ENCODE peak calls at places on chromosomes 12 and 14, in seven cellular contexts. One of them, this sample, is unnamed.

GRCh38 chr12:86228656-86229055 is 27.5 kb downstream of the MGAT4C start:
- DNase-seq in activated CD4-positive, alpha-beta T cell treated with anti-CD3 and anti-CD28 coated beads, Interleukin-2, amount 10 ng/mL, durations not matched to agents 7 days and 5 days: no peak
- DNase-seq in NCI-H460: no peak
- DNase-seq in DMS53: peak
- DNase-seq in RWPE1: no peak
- DNase-seq in stimulated activated CD8-positive, alpha-beta memory T cell treated with anti-CD3 and anti-CD28 coated beads, Interleukin-12 subunit alpha, Interleukin-12 subunit beta, amount 100 ng/mL, for 4 hours: no peak
- DNase-seq in iris pigment epithelial cell: peak
- DNase-seq in this sample: no peak

GRCh38 chr12:99154264-99154982 is 493.1 kb upstream of the GARIN6 start:
- DNase-seq in stimulated activated CD8-positive, alpha-beta memory T cell treated with anti-CD3 and anti-CD28 coated beads, Interleukin-12 subunit alpha, Interleukin-12 subunit beta, amount 100 ng/mL, for 4 hours: no peak
- DNase-seq in NCI-H460: no peak
- DNase-seq in iris pigment epithelial cell: no peak
- DNase-seq in RWPE1: no peak
- DNase-seq in activated CD4-positive, alpha-beta T cell treated with anti-CD3 and anti-CD28 coated beads, Interleukin-2, amount 10 ng/mL, durations not matched to agents 7 days and 5 days: no peak
- DNase-seq in DMS53: no peak
- DNase-seq in this sample: no peak

GRCh38 chr14:28744126-28744525 is 22.5 kb upstream of the FOXG1 start:
- DNase-seq in activated CD4-positive, alpha-beta T cell treated with anti-CD3 and anti-CD28 coated beads, Interleukin-2, amount 10 ng/mL, durations not matched to agents 7 days and 5 days: no peak
- DNase-seq in RWPE1: peak
- DNase-seq in iris pigment epithelial cell: no peak
- DNase-seq in NCI-H460: no peak
- DNase-seq in DMS53: peak
- DNase-seq in stimulated activated CD8-positive, alpha-beta memory T cell treated with anti-CD3 and anti-CD28 coated beads, Interleukin-12 subunit alpha, Interleukin-12 subunit beta, amount 100 ng/mL, for 4 hours: no peak
- DNase-seq in this sample: no peak

GRCh38 chr14:68977741-68978549 is 1.2 kb downstream of the ACTN1 start:
- DNase-seq in DMS53: peak
- DNase-seq in RWPE1: peak
- DNase-seq in stimulated activated CD8-positive, alpha-beta memory T cell treated with anti-CD3 and anti-CD28 coated beads, Interleukin-12 subunit alpha, Interleukin-12 subunit beta, amount 100 ng/mL, for 4 hours: peak
- DNase-seq in activated CD4-positive, alpha-beta T cell treated with anti-CD3 and anti-CD28 coated beads, Interleukin-2, amount 10 ng/mL, durations not matched to agents 7 days and 5 days: peak
- DNase-seq in iris pigment epithelial cell: peak
- DNase-seq in NCI-H460: peak
- DNase-seq in this sample: peak

GRCh38 chr12:119938049-119938667 is 50.9 kb upstream of the BICDL1 start:
- DNase-seq in activated CD4-positive, alpha-beta T cell treated with anti-CD3 and anti-CD28 coated beads, Interleukin-2, amount 10 ng/mL, durations not matched to agents 7 days and 5 days: peak
- DNase-seq in DMS53: peak
- DNase-seq in iris pigment epithelial cell: peak
- DNase-seq in NCI-H460: peak
- DNase-seq in stimulated activated CD8-positive, alpha-beta memory T cell treated with anti-CD3 and anti-CD28 coated beads, Interleukin-12 subunit alpha, Interleukin-12 subunit beta, amount 100 ng/mL, for 4 hours: peak
- DNase-seq in RWPE1: peak
- DNase-seq in this sample: peak

GRCh38 chr14:60346706-60347105 is 97.7 kb downstream of the PPM1A start:
- DNase-seq in activated CD4-positive, alpha-beta T cell treated with anti-CD3 and anti-CD28 coated beads, Interleukin-2, amount 10 ng/mL, durations not matched to agents 7 days and 5 days: no peak
- DNase-seq in stimulated activated CD8-positive, alpha-beta memory T cell treated with anti-CD3 and anti-CD28 coated beads, Interleukin-12 subunit alpha, Interleukin-12 subunit beta, amount 100 ng/mL, for 4 hours: no peak
- DNase-seq in NCI-H460: no peak
- DNase-seq in iris pigment epithelial cell: peak
- DNase-seq in DMS53: no peak
- DNase-seq in RWPE1: no peak
- DNase-seq in this sample: no peak

GRCh38 chr14:50018236-50019210 is 97.8 kb downstream of the VCPKMT start:
- DNase-seq in NCI-H460: no peak
- DNase-seq in iris pigment epithelial cell: peak
- DNase-seq in stimulated activated CD8-positive, alpha-beta memory T cell treated with anti-CD3 and anti-CD28 coated beads, Interleukin-12 subunit alpha, Interleukin-12 subunit beta, amount 100 ng/mL, for 4 hours: no peak
- DNase-seq in RWPE1: peak
- DNase-seq in activated CD4-positive, alpha-beta T cell treated with anti-CD3 and anti-CD28 coated beads, Interleukin-2, amount 10 ng/mL, durations not matched to agents 7 days and 5 days: no peak
- DNase-seq in DMS53: peak
- DNase-seq in this sample: peak

GRCh38 chr14:31411218-31411727 is 9.1 kb downstream of the HEATR5A start:
- DNase-seq in DMS53: no peak
- DNase-seq in stimulated activated CD8-positive, alpha-beta memory T cell treated with anti-CD3 and anti-CD28 coated beads, Interleukin-12 subunit alpha, Interleukin-12 subunit beta, amount 100 ng/mL, for 4 hours: no peak
- DNase-seq in iris pigment epithelial cell: peak
- DNase-seq in NCI-H460: no peak
- DNase-seq in RWPE1: no peak
- DNase-seq in activated CD4-positive, alpha-beta T cell treated with anti-CD3 and anti-CD28 coated beads, Interleukin-2, amount 10 ng/mL, durations not matched to agents 7 days and 5 days: no peak
- DNase-seq in this sample: no peak

GRCh38 chr14:96274122-96274910 is 18.3 kb downstream of the BDKRB1 start:
- DNase-seq in activated CD4-positive, alpha-beta T cell treated with anti-CD3 and anti-CD28 coated beads, Interleukin-2, amount 10 ng/mL, durations not matched to agents 7 days and 5 days: no peak
- DNase-seq in iris pigment epithelial cell: peak
- DNase-seq in RWPE1: no peak
- DNase-seq in stimulated activated CD8-positive, alpha-beta memory T cell treated with anti-CD3 and anti-CD28 coated beads, Interleukin-12 subunit alpha, Interleukin-12 subunit beta, amount 100 ng/mL, for 4 hours: no peak
- DNase-seq in NCI-H460: no peak
- DNase-seq in DMS53: no peak
- DNase-seq in this sample: no peak

GRCh38 chr14:77264466-77265186 is 6.4 kb downstream of the NGB start:
- DNase-seq in activated CD4-positive, alpha-beta T cell treated with anti-CD3 and anti-CD28 coated beads, Interleukin-2, amount 10 ng/mL, durations not matched to agents 7 days and 5 days: no peak
- DNase-seq in iris pigment epithelial cell: no peak
- DNase-seq in RWPE1: no peak
- DNase-seq in NCI-H460: no peak
- DNase-seq in DMS53: no peak
- DNase-seq in stimulated activated CD8-positive, alpha-beta memory T cell treated with anti-CD3 and anti-CD28 coated beads, Interleukin-12 subunit alpha, Interleukin-12 subunit beta, amount 100 ng/mL, for 4 hours: no peak
- DNase-seq in this sample: no peak

GRCh38 chr12:92786045-92786444 is 83.3 kb downstream of the PLEKHG7 start:
- DNase-seq in DMS53: no peak
- DNase-seq in RWPE1: no peak
- DNase-seq in stimulated activated CD8-positive, alpha-beta memory T cell treated with anti-CD3 and anti-CD28 coated beads, Interleukin-12 subunit alpha, Interleukin-12 subunit beta, amount 100 ng/mL, for 4 hours: no peak
- DNase-seq in activated CD4-positive, alpha-beta T cell treated with anti-CD3 and anti-CD28 coated beads, Interleukin-2, amount 10 ng/mL, durations not matched to agents 7 days and 5 days: no peak
- DNase-seq in iris pigment epithelial cell: peak
- DNase-seq in NCI-H460: no peak
- DNase-seq in this sample: no peak

GRCh38 chr14:59422069-59422881 is 42.9 kb downstream of the GPR135 start:
- DNase-seq in activated CD4-positive, alpha-beta T cell treated with anti-CD3 and anti-CD28 coated beads, Interleukin-2, amount 10 ng/mL, durations not matched to agents 7 days and 5 days: no peak
- DNase-seq in RWPE1: no peak
- DNase-seq in stimulated activated CD8-positive, alpha-beta memory T cell treated with anti-CD3 and anti-CD28 coated beads, Interleukin-12 subunit alpha, Interleukin-12 subunit beta, amount 100 ng/mL, for 4 hours: no peak
- DNase-seq in iris pigment epithelial cell: no peak
- DNase-seq in DMS53: peak
- DNase-seq in NCI-H460: no peak
- DNase-seq in this sample: no peak

GRCh38 chr12:78916845-78917480 is 52.4 kb downstream of the SYT1 start:
- DNase-seq in RWPE1: no peak
- DNase-seq in stimulated activated CD8-positive, alpha-beta memory T cell treated with anti-CD3 and anti-CD28 coated beads, Interleukin-12 subunit alpha, Interleukin-12 subunit beta, amount 100 ng/mL, for 4 hours: no peak
- DNase-seq in activated CD4-positive, alpha-beta T cell treated with anti-CD3 and anti-CD28 coated beads, Interleukin-2, amount 10 ng/mL, durations not matched to agents 7 days and 5 days: no peak
- DNase-seq in NCI-H460: no peak
- DNase-seq in DMS53: peak
- DNase-seq in iris pigment epithelial cell: peak
- DNase-seq in this sample: no peak

GRCh38 chr14:34981743-34982420 is 910 bp upstream of the SRP54 start:
- DNase-seq in NCI-H460: no peak
- DNase-seq in DMS53: peak
- DNase-seq in stimulated activated CD8-positive, alpha-beta memory T cell treated with anti-CD3 and anti-CD28 coated beads, Interleukin-12 subunit alpha, Interleukin-12 subunit beta, amount 100 ng/mL, for 4 hours: peak
- DNase-seq in RWPE1: peak
- DNase-seq in iris pigment epithelial cell: peak
- DNase-seq in activated CD4-positive, alpha-beta T cell treated with anti-CD3 and anti-CD28 coated beads, Interleukin-2, amount 10 ng/mL, durations not matched to agents 7 days and 5 days: peak
- DNase-seq in this sample: peak

GRCh38 chr12:11755311-11755930 is 105.9 kb downstream of the ETV6 start:
- DNase-seq in NCI-H460: no peak
- DNase-seq in activated CD4-positive, alpha-beta T cell treated with anti-CD3 and anti-CD28 coated beads, Interleukin-2, amount 10 ng/mL, durations not matched to agents 7 days and 5 days: no peak
- DNase-seq in iris pigment epithelial cell: no peak
- DNase-seq in RWPE1: no peak
- DNase-seq in stimulated activated CD8-positive, alpha-beta memory T cell treated with anti-CD3 and anti-CD28 coated beads, Interleukin-12 subunit alpha, Interleukin-12 subunit beta, amount 100 ng/mL, for 4 hours: no peak
- DNase-seq in DMS53: no peak
- DNase-seq in this sample: no peak

GRCh38 chr14:100900837-100901390 is 2.6 kb downstream of the RTL1 start:
- DNase-seq in NCI-H460: peak
- DNase-seq in activated CD4-positive, alpha-beta T cell treated with anti-CD3 and anti-CD28 coated beads, Interleukin-2, amount 10 ng/mL, durations not matched to agents 7 days and 5 days: peak
- DNase-seq in DMS53: peak
- DNase-seq in RWPE1: no peak
- DNase-seq in stimulated activated CD8-positive, alpha-beta memory T cell treated with anti-CD3 and anti-CD28 coated beads, Interleukin-12 subunit alpha, Interleukin-12 subunit beta, amount 100 ng/mL, for 4 hours: no peak
- DNase-seq in iris pigment epithelial cell: no peak
- DNase-seq in this sample: no peak

GRCh38 chr12:3795096-3795799 is 42.3 kb upstream of the CRACR2A start:
- DNase-seq in DMS53: peak
- DNase-seq in NCI-H460: no peak
- DNase-seq in activated CD4-positive, alpha-beta T cell treated with anti-CD3 and anti-CD28 coated beads, Interleukin-2, amount 10 ng/mL, durations not matched to agents 7 days and 5 days: no peak
- DNase-seq in iris pigment epithelial cell: peak
- DNase-seq in RWPE1: no peak
- DNase-seq in stimulated activated CD8-positive, alpha-beta memory T cell treated with anti-CD3 and anti-CD28 coated beads, Interleukin-12 subunit alpha, Interleukin-12 subunit beta, amount 100 ng/mL, for 4 hours: no peak
- DNase-seq in this sample: no peak

This sample was measured in upper lobe of left lung.